ENCODE peak calls at places on chromosomes 5 and 9, in nine cellular contexts. V, G, Z, D, H, A, I, W and J are unnamed samples.

GRCh38 chr9:112844771-112845542 is 45.7 kb downstream of the SLC46A2 start:
- DNase-seq in V (peak), G (peak), Z (peak), D (peak), H (peak), A (peak), I (peak), W (peak), J (no peak)

GRCh38 chr9:89434636-89435314 is 63.1 kb downstream of the SEMA4D start:
- DNase-seq in V (no peak), G (no peak), Z (no peak), D (no peak), H (no peak), A (no peak), I (no peak), W (no peak), J (no peak)

GRCh38 chr9:134564431-134565170 is 77.0 kb upstream of the COL5A1 start:
- DNase-seq in V (no peak), G (no peak), Z (no peak), D (no peak), H (no peak), A (no peak), I (no peak), W (no peak), J (no peak)

GRCh38 chr5:126494393-126494792 is 71.2 kb downstream of the GRAMD2B start:
- DNase-seq in V (no peak), G (no peak), Z (no peak), D (no peak), H (no peak), A (no peak), I (no peak), W (no peak), J (no peak)

GRCh38 chr5:93300309-93300923 is 280.6 kb downstream of the NR2F1-AS1 start:
- DNase-seq in V (no peak), G (no peak), Z (no peak), D (no peak), H (no peak), A (no peak), I (no peak), W (no peak), J (no peak)

GRCh38 chr5:162068412-162068811 is 839 bp downstream of the GABRG2 start:
- DNase-seq in V (no peak), G (peak), Z (peak), D (no peak), H (peak), A (peak), I (peak), W (peak), J (peak)

GRCh38 chr5:143495124-143495523 is 91.6 kb upstream of the NR3C1 start:
- DNase-seq in V (no peak), G (no peak), Z (no peak), D (no peak), H (no peak), A (no peak), I (no peak), W (no peak), J (no peak)

GRCh38 chr9:72038890-72039410 is 21.5 kb downstream of the C9orf57 start:
- DNase-seq in V (peak), G (peak), Z (peak), D (peak), H (peak), A (peak), I (peak), W (peak), J (peak)

GRCh38 chr5:112691758-112692157 is 45.9 kb upstream of the APC start:
- DNase-seq in V (no peak), G (no peak), Z (no peak), D (no peak), H (peak), A (no peak), I (peak), W (peak), J (no peak)

GRCh38 chr5:115396698-115397097 is 100.2 kb upstream of the CCDC112 start:
- DNase-seq in V (no peak), G (no peak), Z (no peak), D (no peak), H (no peak), A (no peak), I (no peak), W (no peak), J (no peak)

GRCh38 chr9:98796364-98797101 is at the start of gene ANKS6:
- DNase-seq in V (peak), G (peak), Z (peak), D (peak), H (peak), A (peak), I (peak), W (peak), J (peak)